ENCODE peak calls at places on chromosomes 4 and X, in six cellular contexts. H, L, T, X, O and P are unnamed samples.

GRCh38 chrX:66632986-66633385 is 5.9 kb downstream of the EDA2R start:
- DNase-seq in H (no peak), L (no peak), T (no peak), X (no peak), O (no peak), P (no peak)

GRCh38 chrX:22577181-22577580 is 304.5 kb downstream of the CBLL2 start:
- DNase-seq in H (no peak), L (no peak), T (no peak), X (no peak), O (no peak), P (no peak)

GRCh38 chr4:118417325-118417724 is 64.5 kb upstream of the PRSS12 start:
- DNase-seq in H (no peak), L (no peak), T (no peak), X (no peak), O (no peak), P (no peak)

GRCh38 chrX:40933132-40934078 is 151.8 kb upstream of the USP9X start:
- DNase-seq in H (no peak), L (no peak), T (peak), X (no peak), O (no peak), P (no peak)

GRCh38 chr4:75939890-75940691 is 722 bp downstream of the NAAA start:
- DNase-seq in H (peak), L (peak), T (peak), X (peak), O (peak), P (peak)

GRCh38 chr4:52577285-52577968 is 81.7 kb downstream of the USP46 start:
- DNase-seq in H (no peak), L (no peak), T (no peak), X (no peak), O (no peak), P (no peak)

GRCh38 chr4:54317690-54318089 is 88.6 kb downstream of the PDGFRA start:
- DNase-seq in H (no peak), L (no peak), T (no peak), X (no peak), O (no peak), P (no peak)

GRCh38 chr4:118833192-118833820 is 2.6 kb downstream of the SEC24D start:
- DNase-seq in H (no peak), L (no peak), T (no peak), X (no peak), O (no peak), P (no peak)

GRCh38 chr4:848803-849477 is 23.0 kb upstream of the CPLX1 start:
- DNase-seq in H (peak), L (no peak), T (no peak), X (no peak), O (no peak), P (no peak)

GRCh38 chrX:55057691-55058249 is 17.1 kb upstream of the PAGE2B start:
- DNase-seq in H (no peak), L (peak), T (peak), X (no peak), O (no peak), P (peak)

GRCh38 chr4:87337361-87337760 is 14.7 kb upstream of the HSD17B13 start:
- DNase-seq in H (no peak), L (no peak), T (no peak), X (no peak), O (no peak), P (no peak)

GRCh38 chr4:1799364-1799996 is 6.4 kb downstream of the FGFR3 start:
- DNase-seq in H (peak), L (no peak), T (no peak), X (no peak), O (peak), P (no peak)

GRCh38 chrX:13340182-13340791 is 20.4 kb upstream of the ATXN3L start:
- DNase-seq in H (no peak), L (no peak), T (no peak), X (no peak), O (no peak), P (no peak)

GRCh38 chr4:146278986-146279385 is 64.6 kb downstream of the REELD1 start:
- DNase-seq in H (no peak), L (no peak), T (no peak), X (no peak), O (no peak), P (no peak)

GRCh38 chrX:69291111-69291510 is 125.9 kb upstream of the PJA1 start:
- DNase-seq in H (no peak), L (no peak), T (no peak), X (no peak), O (no peak), P (no peak)

GRCh38 chr4:121477079-121477478 is 96.3 kb upstream of the QRFPR start:
- DNase-seq in H (no peak), L (no peak), T (no peak), X (no peak), O (no peak), P (no peak)
- TF ChIP-seq EP300 in H (no peak), L (no peak), T (no peak), X (no peak), O (no peak), P (no peak)

GRCh38 chr4:139849219-139849618 is 183.6 kb downstream of the MGST2 start:
- DNase-seq in H (no peak), L (no peak), T (no peak), X (no peak), O (no peak), P (no peak)
- TF ChIP-seq EP300 in H (no peak), L (no peak), T (no peak), X (no peak), O (no peak), P (no peak)

DNA sequence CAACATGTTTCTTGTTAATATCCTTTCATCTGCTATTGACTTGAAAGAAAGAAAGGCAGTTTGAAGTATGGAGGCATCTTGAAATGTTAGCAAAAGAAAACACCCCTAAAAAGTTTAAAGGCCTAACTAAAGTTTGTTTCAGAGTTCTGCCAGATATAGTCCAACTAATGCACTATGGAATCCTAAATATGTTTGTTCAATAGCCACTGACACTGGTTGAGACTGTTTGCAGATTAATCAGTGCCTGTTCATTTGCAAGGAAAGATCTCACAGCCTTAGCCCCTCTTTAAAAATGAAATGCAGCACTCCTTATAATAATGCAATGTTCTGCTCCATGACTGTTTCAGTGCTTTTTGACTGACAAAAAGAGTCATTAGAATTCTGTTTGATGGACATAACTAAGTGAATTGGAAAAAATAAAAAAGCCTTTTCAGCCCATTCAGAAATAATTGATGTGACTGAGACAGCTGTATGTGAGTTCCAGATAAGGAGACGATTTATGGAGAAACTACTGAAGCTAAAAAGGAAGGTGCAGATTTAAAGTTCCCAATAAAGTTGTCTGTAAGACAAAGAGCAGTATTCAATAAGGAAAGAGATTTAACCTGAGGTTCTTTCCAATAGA is 192.0 kb downstream of the PCDH7 start:
- DNase-seq in H (no peak), L (no peak), T (no peak), X (no peak), O (no peak), P (no peak)
- TF ChIP-seq EP300 in H (no peak), L (no peak), T (no peak), X (no peak), O (no peak), P (no peak)

DNA sequence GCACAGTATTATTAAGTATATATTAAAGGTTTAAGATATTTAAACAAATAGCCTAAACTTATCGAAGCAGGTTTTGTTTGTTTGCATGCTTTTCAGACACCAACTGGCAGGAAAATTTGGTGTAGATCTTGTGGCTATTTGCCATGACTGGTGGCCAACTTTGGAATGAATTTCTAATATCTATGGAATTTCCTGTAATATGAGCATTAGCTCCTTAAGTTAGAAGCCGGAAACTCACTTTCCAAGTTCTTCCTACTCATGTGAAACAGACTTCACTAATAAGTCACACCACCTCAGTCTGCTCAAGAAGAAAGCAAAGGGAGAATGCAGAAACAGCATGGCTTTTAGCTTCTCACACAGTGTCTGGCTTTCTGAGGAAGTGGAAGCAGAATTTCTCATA is 563.9 kb downstream of the GRXCR1 start:
- DNase-seq in H (no peak), L (no peak), T (no peak), X (no peak), O (no peak), P (no peak)
- TF ChIP-seq EP300 in H (no peak), L (no peak), T (no peak), X (no peak), O (no peak), P (no peak)